ENCODE peak calls at places on chromosomes 12 and 14, in four cellular contexts. S is transverse colon, F is GM23338, L is stomach. P is an unnamed sample.

GRCh38 chr12:95643251-95643650 is 92.0 kb upstream of the USP44 start:
- DNase-seq in S (no peak), F (no peak), L (no peak), P (no peak)

GRCh38 chr14:55689971-55690871 is 110.2 kb downstream of the KTN1 start:
- DNase-seq in L (no peak), S (no peak), F (peak; percentile 23), P (no peak)

GRCh38 chr12:122610911-122611310 is 83.9 kb downstream of the KNTC1 start:
- DNase-seq in S (no peak), L (no peak), F (no peak), P (no peak)

GRCh38 chr12:69284131-69284530 is 44.8 kb downstream of the CPSF6 start:
- DNase-seq in F (peak; percentile 93), S (peak; percentile 69), L (peak; percentile 70), P (no peak)

GRCh38 chr12:53551889-53552291 is 44.6 kb upstream of the NPFF start:
- DNase-seq in L (no peak), F (no peak), S (no peak), P (no peak)

GRCh38 chr12:124125472-124125871 is 152.5 kb downstream of the ZNF664 start:
- DNase-seq in F (no peak), S (no peak), L (no peak), P (no peak)

GRCh38 chr12:75721231-75721641 is 209.8 kb upstream of the KRR1 start:
- DNase-seq in L (no peak), F (no peak), S (no peak), P (no peak)

GRCh38 chr12:124390442-124391116 is 95.7 kb downstream of the RFLNA start:
- DNase-seq in L (peak; percentile 59), F (no peak), S (peak; percentile 63), P (no peak)

GRCh38 chr14:34208532-34208931 is 253.5 kb downstream of the SPTSSA start:
- DNase-seq in F (no peak), L (no peak), S (no peak), P (no peak)

GRCh38 chr14:62304172-62304571 is 542.0 kb downstream of the SNAPC1 start:
- DNase-seq in L (no peak), S (no peak), F (no peak), P (no peak)

GRCh38 chr14:34466691-34467090 is 4.7 kb upstream of the SPTSSA start:
- DNase-seq in F (no peak), L (no peak), S (no peak), P (no peak)

GRCh38 chr12:50224026-50224692 is 57.0 kb upstream of the CERS5 start:
- DNase-seq in F (peak; percentile 26), L (peak; percentile 51), S (peak; percentile 27), P (no peak)

GRCh38 chr12:132066345-132066685 is 77.8 kb downstream of the DDX51 start:
- DNase-seq in F (no peak), L (no peak), S (peak; percentile 33), P (no peak)

GRCh38 chr14:104399432-104400155 is 180.0 kb upstream of the C14orf180 start:
- DNase-seq in L (no peak), F (no peak), S (no peak), P (no peak)

GRCh38 chr12:119322324-119322723 is 12.2 kb upstream of the CCDC60 start:
- DNase-seq in F (no peak), L (no peak), S (peak; percentile 9), P (no peak)

GRCh38 chr12:119314290-119314689 is 20.2 kb upstream of the CCDC60 start:
- DNase-seq in L (no peak), S (no peak), F (no peak), P (no peak)

GRCh38 chr12:119320678-119321077 is 13.9 kb upstream of the CCDC60 start:
- DNase-seq in S (no peak), F (no peak), L (no peak), P (no peak)

GRCh38 chr12:119318811-119319210 is 15.7 kb upstream of the CCDC60 start:
- DNase-seq in L (no peak), S (no peak), F (no peak), P (no peak)

DNA sequence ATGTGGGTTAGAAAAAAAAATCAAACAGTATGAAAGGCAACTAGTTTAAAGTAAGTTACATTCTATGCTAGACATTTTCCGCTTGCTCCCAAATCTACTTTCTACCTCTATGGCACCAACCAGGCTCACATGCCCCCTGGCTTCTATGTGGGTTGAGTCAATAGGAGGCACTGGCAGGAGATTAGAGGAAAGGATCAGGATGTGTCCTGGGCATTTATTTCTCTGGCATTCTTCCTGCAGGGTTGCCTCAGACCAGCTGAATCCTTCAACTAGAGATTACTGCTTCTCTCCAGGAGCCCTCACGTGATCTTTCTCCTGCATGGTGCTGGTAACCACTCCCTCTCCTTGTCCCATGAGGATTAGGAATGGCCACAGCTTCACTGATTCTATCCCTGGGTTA is 14.9 kb upstream of the CCDC60 start:
- DNase-seq in L (no peak), S (peak; percentile 9), F (no peak), P (no peak)
- TF ChIP-seq POLR2AphosphoS5 in L (peak; percentile 34), S (no peak), F (no peak), P (no peak)

DNA sequence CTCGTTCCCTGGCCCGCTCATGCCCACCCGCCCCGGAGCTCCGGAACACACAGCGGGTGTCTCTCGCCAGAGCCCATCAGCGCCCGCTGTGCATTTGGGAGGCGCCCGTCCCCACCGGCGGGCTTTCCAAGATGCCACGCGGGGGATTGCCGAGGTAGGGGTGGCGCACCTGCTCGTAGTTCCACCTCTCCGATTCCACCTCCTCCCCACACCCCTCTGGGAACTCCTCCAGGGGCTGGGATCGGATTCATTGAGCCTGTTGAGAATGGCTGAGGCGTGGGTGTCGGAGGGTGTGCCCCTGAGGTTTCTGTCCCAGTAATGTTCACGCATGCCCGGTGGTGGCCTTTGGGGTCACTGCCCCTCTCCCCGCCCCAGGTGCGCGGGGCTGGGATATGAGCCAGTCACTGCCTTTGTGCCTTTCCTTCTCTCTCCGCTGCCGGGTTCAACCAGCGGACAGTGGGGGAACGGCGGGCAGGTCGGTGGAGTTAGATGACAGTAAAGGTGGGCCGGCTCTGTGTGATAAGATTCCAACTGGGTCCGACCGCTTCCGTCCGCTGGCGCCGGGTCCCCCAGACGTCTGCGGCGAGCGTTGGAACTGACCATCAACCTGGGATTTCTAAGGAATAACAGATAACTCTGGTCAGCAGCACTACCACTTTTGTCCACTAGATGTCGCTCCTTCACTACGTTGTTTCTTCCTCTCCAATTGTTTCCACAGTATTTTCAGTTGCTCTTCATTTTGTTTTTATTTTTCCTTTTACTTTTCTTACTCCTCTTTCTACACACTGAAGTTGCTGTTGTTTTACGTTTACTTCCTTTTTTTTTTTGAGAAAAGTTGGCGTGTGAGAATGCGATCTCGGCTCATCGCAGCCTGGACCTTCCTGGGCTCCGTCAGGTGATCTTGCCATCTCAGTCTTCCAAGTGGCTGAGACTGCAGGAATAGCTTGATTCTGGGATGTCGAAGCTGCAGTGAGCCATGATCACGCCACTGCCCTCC is 178.1 kb upstream of the ALG10B start:
- DNase-seq in S (peak; percentile 71), F (peak; percentile 85), L (peak; percentile 82), P (peak; percentile 50)
- TF ChIP-seq CTCF in S (peak; percentile 99), F (peak; percentile 95), L (peak; percentile 99), P (peak; percentile 96)

GRCh38 chr12:24899503-24900098 is 49.3 kb downstream of the BCAT1 start:
- DNase-seq in L (no peak), S (no peak), F (no peak), P (no peak)

GRCh38 chr12:24902521-24903304 is 46.2 kb downstream of the BCAT1 start:
- DNase-seq in F (peak; percentile 79), S (no peak), L (no peak), P (no peak)

GRCh38 chr12:24904871-24905270 is 44.0 kb downstream of the BCAT1 start:
- DNase-seq in F (peak; percentile 52), S (no peak), L (no peak), P (no peak)

GRCh38 chr12:24903305-24904088 is 45.4 kb downstream of the BCAT1 start:
- DNase-seq in L (no peak), S (no peak), F (no peak), P (no peak)

GRCh38 chr12:24901975-24902461 is 46.9 kb downstream of the BCAT1 start:
- DNase-seq in L (no peak), S (no peak), F (peak; percentile 81), P (no peak)
- TF ChIP-seq POLR2AphosphoS5 in L (no peak), S (no peak), F (no peak), P (no peak)

DNA sequence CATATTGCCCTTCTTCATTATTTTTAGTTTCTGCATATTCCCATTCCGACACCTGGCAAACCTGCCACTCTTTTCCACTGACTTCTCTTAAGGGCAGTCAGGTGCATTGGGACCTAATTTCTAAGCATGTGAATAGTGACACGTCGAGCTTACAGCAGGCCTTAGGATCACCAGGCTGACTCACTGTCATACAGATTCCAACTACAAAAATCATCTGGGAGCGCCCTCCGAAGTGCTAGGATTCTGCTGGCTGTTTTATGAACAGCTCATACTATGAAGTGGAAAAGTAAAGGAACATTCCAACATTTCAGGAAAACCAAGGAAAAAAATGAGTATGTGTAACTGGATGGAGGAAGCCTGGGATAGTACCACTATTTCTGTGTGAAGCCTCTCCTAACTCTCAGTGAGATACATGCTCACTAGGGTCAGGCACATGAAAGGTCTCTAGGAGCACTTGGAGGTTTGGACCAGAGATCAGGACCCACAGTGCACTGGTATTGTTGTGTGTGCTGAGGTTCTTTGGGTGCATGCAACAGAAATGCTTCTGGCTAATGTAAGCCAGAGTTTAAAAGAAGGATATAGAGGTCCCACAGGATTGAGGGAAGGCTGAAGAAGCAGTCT is 257.4 kb downstream of the ZFP36L1 start:
- DNase-seq in F (no peak), L (no peak), S (no peak), P (no peak)
- TF ChIP-seq CTCF in F (no peak), L (no peak), S (no peak), P (no peak)

DNA sequence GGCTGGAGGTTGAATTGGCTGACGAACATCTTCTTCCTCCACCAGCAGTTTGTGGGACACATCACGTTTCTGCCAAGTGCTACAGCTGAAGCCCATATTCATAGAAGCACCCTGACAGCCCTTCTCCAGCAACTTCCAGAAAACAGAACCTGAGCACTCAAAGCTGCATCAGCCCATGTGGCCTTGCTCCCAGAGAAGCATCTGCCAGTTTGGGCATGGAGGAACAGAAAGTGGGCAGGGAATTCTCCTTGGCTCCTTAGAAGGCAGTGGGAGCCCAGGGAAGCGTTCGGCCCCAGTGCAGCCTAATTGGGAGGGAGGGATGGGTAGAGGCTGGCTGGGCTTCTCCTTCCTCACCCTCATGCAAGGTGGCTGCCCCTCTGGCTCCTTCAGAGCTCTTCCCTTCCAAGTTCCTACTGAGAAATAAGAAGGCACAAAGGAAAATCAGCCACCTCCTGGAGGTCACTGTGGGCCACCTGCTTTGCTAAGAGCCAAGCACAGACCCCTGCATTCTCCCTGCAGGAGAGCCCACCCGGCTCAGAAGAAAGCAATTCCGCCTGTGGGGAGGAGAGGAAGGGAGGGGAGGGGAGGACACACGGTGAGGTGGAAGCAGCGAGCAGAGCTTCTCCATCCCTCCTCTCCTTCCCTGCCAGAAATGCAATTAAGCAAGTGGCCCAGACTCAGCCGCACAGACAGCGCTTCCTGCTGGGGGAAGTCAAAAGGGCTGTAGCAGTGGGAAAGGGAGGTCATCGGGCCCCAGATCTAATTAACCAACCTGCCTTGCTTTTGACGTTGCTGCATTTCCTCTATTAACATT is 4.2 kb upstream of the NGB start:
- DNase-seq in F (peak; percentile 52), S (no peak), L (no peak), P (no peak)
- TF ChIP-seq POLR2AphosphoS5 in F (no peak), S (no peak), L (no peak), P (no peak)

DNA sequence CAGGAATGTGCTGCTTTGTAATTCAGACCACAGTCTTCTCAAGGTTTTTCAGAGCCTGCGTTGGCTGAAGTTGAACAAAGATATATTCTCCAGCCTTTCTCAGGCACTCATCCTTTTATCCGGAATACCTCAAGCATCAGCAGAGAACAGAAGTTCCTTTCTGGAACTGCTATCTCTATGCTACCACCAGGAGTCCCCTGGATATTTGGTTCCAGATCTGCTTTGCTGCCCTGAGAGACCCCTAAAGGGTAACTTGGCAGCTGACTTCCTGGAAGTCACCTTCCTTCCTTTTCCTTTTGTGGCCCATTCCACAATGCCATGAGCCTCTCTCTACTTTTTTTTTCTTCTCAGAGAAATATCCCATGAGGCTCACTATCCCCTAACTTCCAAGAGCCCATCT is 188.2 kb downstream of the PLCZ1 start:
- DNase-seq in L (no peak), S (no peak), F (peak; percentile 61), P (no peak)
- TF ChIP-seq CTCF in L (no peak), S (no peak), F (peak; percentile 53), P (no peak)

GRCh38 chr12:121520119-121520518 is 60.7 kb downstream of the KDM2B start:
- DNase-seq in F (no peak), L (no peak), S (no peak), P (no peak)
- TF ChIP-seq POLR2AphosphoS5 in F (no peak), L (no peak), S (no peak), P (no peak)